ENCODE peak calls at places on chromosomes 3 and 15, in five cellular contexts. One of them, this sample, is unnamed.

GRCh38 chr15:93209690-93210425 is 120.8 kb upstream of the RGMA start:
- DNase-seq in IMR-90: no peak
- DNase-seq in mesendoderm: peak; percentile 69
- DNase-seq in mesenchymal stem cell: no peak
- DNase-seq in H1: no peak
- DNase-seq in this sample: no peak

GRCh38 chr3:135491478-135491877 is 474.1 kb upstream of the PPP2R3A start:
- DNase-seq in IMR-90: no peak
- DNase-seq in H1: no peak
- DNase-seq in mesenchymal stem cell: no peak
- DNase-seq in mesendoderm: peak; percentile 25
- DNase-seq in this sample: no peak

GRCh38 chr15:70584441-70584837 is 178.9 kb downstream of the UACA start:
- DNase-seq in H1: no peak
- DNase-seq in IMR-90: no peak
- DNase-seq in mesenchymal stem cell: no peak
- DNase-seq in mesendoderm: no peak
- DNase-seq in this sample: peak; percentile 30

GRCh38 chr3:38257583-38257982 is 8.0 kb upstream of the SLC22A13 start:
- DNase-seq in mesendoderm: no peak
- DNase-seq in IMR-90: peak; percentile 5
- DNase-seq in H1: no peak
- DNase-seq in mesenchymal stem cell: peak; percentile 7
- DNase-seq in this sample: no peak

GRCh38 chr15:36571301-36571700 is 8.1 kb upstream of the CDIN1 start:
- DNase-seq in H1: no peak
- DNase-seq in mesendoderm: no peak
- DNase-seq in IMR-90: peak; percentile 18
- DNase-seq in mesenchymal stem cell: no peak
- DNase-seq in this sample: no peak

GRCh38 chr15:74709011-74709410 is 13.2 kb upstream of the EDC3 start:
- DNase-seq in IMR-90: no peak
- DNase-seq in mesenchymal stem cell: peak; percentile 15
- DNase-seq in mesendoderm: no peak
- DNase-seq in H1: no peak
- DNase-seq in this sample: no peak

GRCh38 chr3:185645596-185646381 is 59.7 kb downstream of the SENP2 start:
- DNase-seq in IMR-90: no peak
- DNase-seq in H1: no peak
- DNase-seq in mesendoderm: peak; percentile 49
- DNase-seq in mesenchymal stem cell: no peak
- DNase-seq in this sample: peak; percentile 68

GRCh38 chr3:13251166-13251892 is 168.8 kb downstream of the NUP210 start:
- DNase-seq in H1: no peak
- DNase-seq in mesenchymal stem cell: no peak
- DNase-seq in mesendoderm: no peak
- DNase-seq in IMR-90: no peak
- DNase-seq in this sample: no peak

GRCh38 chr3:79843180-79843579 is 75.4 kb upstream of the ROBO1 start:
- DNase-seq in H1: no peak
- DNase-seq in mesenchymal stem cell: no peak
- DNase-seq in mesendoderm: no peak
- DNase-seq in IMR-90: no peak
- DNase-seq in this sample: no peak

GRCh38 chr3:48680811-48681540 is 4.7 kb downstream of the NCKIPSD start:
- DNase-seq in H1: no peak
- DNase-seq in mesendoderm: no peak
- DNase-seq in mesenchymal stem cell: no peak
- DNase-seq in IMR-90: no peak
- DNase-seq in this sample: no peak

GRCh38 chr3:53078656-53079055 is 32.8 kb upstream of the SFMBT1 start:
- DNase-seq in mesenchymal stem cell: no peak
- DNase-seq in H1: no peak
- DNase-seq in mesendoderm: no peak
- DNase-seq in IMR-90: no peak
- DNase-seq in this sample: no peak

GRCh38 chr15:66943456-66944095 is 121.8 kb upstream of the SMAD3 start:
- DNase-seq in H1: no peak
- DNase-seq in mesendoderm: no peak
- DNase-seq in mesenchymal stem cell: no peak
- DNase-seq in IMR-90: no peak
- DNase-seq in this sample: no peak

GRCh38 chr3:183324083-183324482 is 71.0 kb downstream of the B3GNT5 start:
- DNase-seq in IMR-90: no peak
- DNase-seq in H1: no peak
- DNase-seq in mesendoderm: no peak
- DNase-seq in mesenchymal stem cell: no peak
- DNase-seq in this sample: no peak

GRCh38 chr3:98343647-98344507 is 9.8 kb upstream of the OR5K4 start:
- DNase-seq in mesendoderm: peak; percentile 91
- DNase-seq in IMR-90: peak; percentile 17
- DNase-seq in H1: no peak
- DNase-seq in mesenchymal stem cell: peak; percentile 39
- DNase-seq in this sample: peak; percentile 76

GRCh38 chr3:52028572-52028971 is 27.8 kb downstream of the DUSP7 start:
- DNase-seq in IMR-90: peak; percentile 23
- DNase-seq in mesenchymal stem cell: no peak
- DNase-seq in H1: no peak
- DNase-seq in mesendoderm: no peak
- DNase-seq in this sample: no peak

GRCh38 chr3:118754614-118755013 is 280.0 kb downstream of the IGSF11 start:
- DNase-seq in mesendoderm: no peak
- DNase-seq in IMR-90: no peak
- DNase-seq in mesenchymal stem cell: no peak
- DNase-seq in H1: no peak
- DNase-seq in this sample: no peak

GRCh38 chr15:68097029-68097428 is 42.9 kb downstream of the PIAS1 start:
- DNase-seq in mesenchymal stem cell: no peak
- DNase-seq in mesendoderm: no peak
- DNase-seq in IMR-90: no peak
- DNase-seq in H1: no peak
- DNase-seq in this sample: no peak

GRCh38 chr15:39404767-39405173 is 176.1 kb upstream of the THBS1 start:
- DNase-seq in mesenchymal stem cell: peak; percentile 96
- DNase-seq in IMR-90: peak; percentile 95
- DNase-seq in H1: no peak
- DNase-seq in mesendoderm: peak; percentile 78
- DNase-seq in this sample: no peak

GRCh38 chr3:39263576-39263975 is 16.3 kb downstream of the CX3CR1 start:
- DNase-seq in mesenchymal stem cell: no peak
- DNase-seq in IMR-90: no peak
- DNase-seq in mesendoderm: no peak
- DNase-seq in H1: no peak
- DNase-seq in this sample: no peak

GRCh38 chr3:11373645-11374044 is 101.4 kb downstream of the ATG7 start:
- DNase-seq in mesendoderm: no peak
- DNase-seq in H1: no peak
- DNase-seq in IMR-90: no peak
- DNase-seq in mesenchymal stem cell: no peak
- DNase-seq in this sample: no peak
- H3K4me2 ChIP-seq in mesendoderm: no peak overlapping the region
- H3K4me2 ChIP-seq in H1: no peak overlapping the region
- H3K4me2 ChIP-seq in IMR-90: no peak overlapping the region
- H3K4me2 ChIP-seq in mesenchymal stem cell: no peak overlapping the region
- H3K4me2 ChIP-seq in this sample: no peak overlapping the region

DNA sequence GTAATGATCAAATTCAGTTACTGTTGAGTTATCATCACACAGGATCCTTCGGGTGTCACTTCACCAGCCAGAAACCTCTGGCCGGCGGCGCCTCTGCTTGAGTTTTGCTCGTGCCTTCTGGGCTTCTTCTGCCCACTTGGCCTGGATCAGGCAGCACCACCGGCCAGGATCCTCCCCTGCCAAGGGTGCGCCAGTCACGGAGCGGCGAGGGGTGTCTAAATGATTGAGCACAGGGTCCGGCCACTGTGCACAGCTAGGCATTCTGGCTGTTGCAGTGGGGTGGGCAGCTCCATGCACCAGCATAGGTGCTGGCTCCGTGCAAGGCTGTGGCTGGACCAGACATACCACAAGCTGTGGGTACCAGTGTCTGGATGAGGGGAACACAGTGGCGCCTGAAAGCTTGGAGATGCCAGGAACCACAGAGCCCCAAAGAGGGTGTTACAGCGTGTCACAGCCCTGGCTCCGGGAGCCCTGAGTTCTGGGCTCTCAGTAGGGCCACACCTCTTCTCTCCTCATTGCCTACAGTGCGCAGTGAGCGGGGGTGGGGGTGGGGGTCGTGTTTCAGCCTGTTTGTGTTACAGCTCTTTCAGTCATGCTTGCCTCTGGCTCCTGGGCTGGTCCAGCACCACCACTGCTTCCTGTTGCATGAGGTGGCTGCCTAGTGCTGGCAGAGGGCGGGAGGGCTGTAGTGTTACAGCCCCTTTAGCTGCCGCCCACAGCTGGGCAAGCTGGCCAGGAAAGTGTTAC is 169.4 kb downstream of the FNDC3B start:
- DNase-seq in mesendoderm: peak; percentile 79
- DNase-seq in mesenchymal stem cell: no peak
- DNase-seq in H1: peak; percentile 19
- DNase-seq in IMR-90: peak; percentile 28
- DNase-seq in this sample: peak; percentile 74
- H3K18ac ChIP-seq in mesendoderm: no peak overlapping the region
- H3K18ac ChIP-seq in mesenchymal stem cell: no peak overlapping the region
- H3K18ac ChIP-seq in H1: no peak overlapping the region
- H3K18ac ChIP-seq in IMR-90: no peak overlapping the region
- H3K18ac ChIP-seq in this sample: no peak overlapping the region

DNA sequence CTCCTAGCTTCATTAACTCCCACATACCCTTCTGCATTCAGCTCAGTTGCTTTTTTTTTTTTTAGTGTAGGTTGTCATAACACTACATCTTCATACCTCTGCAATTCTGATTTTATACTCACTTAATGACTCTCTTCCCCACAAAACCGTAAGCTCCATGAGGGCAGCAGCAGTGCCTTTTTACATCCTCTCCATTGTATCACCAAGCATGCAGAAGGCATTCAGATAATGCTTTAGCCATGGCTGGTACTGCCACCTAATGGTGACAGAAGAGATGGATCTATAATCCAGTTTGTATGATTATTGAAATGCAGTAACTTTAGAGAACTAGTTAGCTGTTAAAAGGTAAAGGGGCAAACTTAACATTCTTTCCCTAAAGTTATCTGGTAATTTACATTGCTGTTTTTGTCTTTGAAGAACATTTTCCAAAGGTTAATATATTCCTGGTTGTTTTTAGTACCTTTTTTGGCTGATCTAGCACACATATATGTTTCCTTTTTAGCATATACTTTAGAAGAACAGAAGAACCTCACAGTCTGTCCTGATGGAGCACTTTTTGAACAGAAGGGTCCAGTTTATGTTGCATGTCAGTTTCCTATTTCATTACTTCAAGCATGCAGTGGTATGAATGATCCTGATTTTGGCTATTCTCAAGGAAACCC is 36.8 kb downstream of the ATP1B3 start:
- DNase-seq in H1: no peak
- DNase-seq in mesenchymal stem cell: peak; percentile 66
- DNase-seq in IMR-90: peak; percentile 62
- DNase-seq in mesendoderm: peak; percentile 79
- DNase-seq in this sample: no peak
- H3K4me2 ChIP-seq in H1: no peak overlapping the region
- H3K4me2 ChIP-seq in mesenchymal stem cell: no peak overlapping the region
- H3K4me2 ChIP-seq in IMR-90: no peak overlapping the region
- H3K4me2 ChIP-seq in mesendoderm: no peak overlapping the region
- H3K4me2 ChIP-seq in this sample: no peak overlapping the region

GRCh38 chr3:45938858-45939257 is 4.4 kb upstream of the CXCR6 start:
- DNase-seq in H1: peak; percentile 56
- DNase-seq in IMR-90: peak; percentile 91
- DNase-seq in mesenchymal stem cell: peak; percentile 86
- DNase-seq in mesendoderm: peak; percentile 91
- DNase-seq in this sample: peak; percentile 85
- H3K18ac ChIP-seq in H1: no peak overlapping the region
- H3K18ac ChIP-seq in IMR-90: no peak overlapping the region
- H3K18ac ChIP-seq in mesenchymal stem cell: no peak overlapping the region
- H3K18ac ChIP-seq in mesendoderm: no peak overlapping the region
- H3K18ac ChIP-seq in this sample: no peak overlapping the region

GRCh38 chr3:150006774-150007173 is 36.1 kb upstream of the PFN2 start:
- DNase-seq in H1: no peak
- DNase-seq in mesendoderm: no peak
- DNase-seq in IMR-90: no peak
- DNase-seq in mesenchymal stem cell: no peak
- DNase-seq in this sample: no peak
- H3K4me2 ChIP-seq in H1: no peak overlapping the region
- H3K4me2 ChIP-seq in mesendoderm: no peak overlapping the region
- H3K4me2 ChIP-seq in IMR-90: no peak overlapping the region
- H3K4me2 ChIP-seq in mesenchymal stem cell: no peak overlapping the region
- H3K4me2 ChIP-seq in this sample: no peak overlapping the region

DNA sequence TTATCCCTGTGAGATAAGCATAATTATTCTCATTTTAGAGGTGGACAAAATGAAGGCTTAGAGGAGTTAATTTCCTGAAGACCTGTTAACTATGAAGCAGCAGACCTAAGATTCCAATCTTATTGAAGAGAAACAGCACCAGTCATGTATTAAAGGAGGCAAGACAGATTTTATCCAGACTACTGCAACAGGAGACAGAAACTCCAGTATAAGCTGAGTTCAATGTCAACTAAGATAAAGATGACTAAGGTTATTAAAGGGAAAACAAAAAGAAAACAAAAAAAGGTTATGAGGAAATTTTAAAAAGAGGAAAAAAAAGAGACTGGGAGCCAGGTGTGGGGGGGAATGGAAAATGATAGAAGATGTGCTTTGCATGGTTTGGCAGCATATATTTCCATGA is 707.7 kb upstream of the NR2F2 start:
- DNase-seq in mesenchymal stem cell: no peak
- DNase-seq in H1: no peak
- DNase-seq in mesendoderm: no peak
- DNase-seq in IMR-90: no peak
- DNase-seq in this sample: no peak
- H3K18ac ChIP-seq in mesenchymal stem cell: no peak overlapping the region
- H3K18ac ChIP-seq in H1: no peak overlapping the region
- H3K18ac ChIP-seq in mesendoderm: no peak overlapping the region
- H3K18ac ChIP-seq in IMR-90: no peak overlapping the region
- H3K18ac ChIP-seq in this sample: no peak overlapping the region

GRCh38 chr3:126880898-126881297 is 102.0 kb upstream of the PLXNA1 start:
- DNase-seq in mesendoderm: no peak
- DNase-seq in mesenchymal stem cell: no peak
- DNase-seq in IMR-90: no peak
- DNase-seq in H1: no peak
- DNase-seq in this sample: no peak

GRCh38 chr3:126883241-126883640 is 99.7 kb upstream of the PLXNA1 start:
- DNase-seq in mesendoderm: no peak
- DNase-seq in mesenchymal stem cell: peak; percentile 93
- DNase-seq in H1: no peak
- DNase-seq in IMR-90: peak; percentile 66
- DNase-seq in this sample: no peak

GRCh38 chr3:126873416-126873815 is 109.5 kb upstream of the PLXNA1 start:
- DNase-seq in mesendoderm: no peak
- DNase-seq in mesenchymal stem cell: no peak
- DNase-seq in IMR-90: no peak
- DNase-seq in H1: no peak
- DNase-seq in this sample: no peak

GRCh38 chr3:126881861-126882260 is 101.1 kb upstream of the PLXNA1 start:
- DNase-seq in H1: no peak
- DNase-seq in mesendoderm: no peak
- DNase-seq in IMR-90: no peak
- DNase-seq in mesenchymal stem cell: no peak
- DNase-seq in this sample: no peak

DNA sequence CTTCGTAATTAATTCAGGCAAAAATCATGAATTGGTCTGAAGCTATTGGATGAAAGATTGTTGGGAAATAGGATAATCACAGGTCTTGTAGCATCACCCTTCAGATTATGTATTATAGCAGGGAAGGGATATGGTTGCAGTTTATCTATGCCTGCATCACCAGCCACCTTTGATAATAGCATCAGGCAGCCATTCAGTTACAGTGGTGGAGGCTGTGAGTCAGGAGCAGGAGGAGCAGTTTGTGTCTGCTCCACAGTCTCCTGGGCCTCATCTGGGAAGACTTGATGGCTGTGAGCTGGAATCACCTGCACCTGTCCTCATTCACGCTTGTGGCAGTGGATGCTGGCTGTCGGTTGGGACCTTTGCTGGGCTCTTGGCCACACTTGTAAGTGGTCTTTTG is 104.3 kb upstream of the PLXNA1 start:
- DNase-seq in H1: no peak
- DNase-seq in IMR-90: no peak
- DNase-seq in mesendoderm: no peak
- DNase-seq in mesenchymal stem cell: no peak
- DNase-seq in this sample: no peak
- H3K4me2 ChIP-seq in H1: no peak overlapping the region
- H3K4me2 ChIP-seq in IMR-90: no peak overlapping the region
- H3K4me2 ChIP-seq in mesendoderm: no peak overlapping the region
- H3K4me2 ChIP-seq in mesenchymal stem cell: no peak overlapping the region
- H3K4me2 ChIP-seq in this sample: no peak overlapping the region